ENCODE peak calls at places on chromosomes 2 and 18, in nine cellular contexts. One of them, this sample, is unnamed.

GRCh38 chr2:223041527-223042109 is 10.4 kb upstream of the KCNE4 start:
- DNase-seq in LoVo: peak
- DNase-seq in NCI-H446 treated with DMSO at 0.1 percent for 48 hours: peak
- DNase-seq in EH: peak
- DNase-seq in stimulated activated CD4-positive, alpha-beta T cell treated with anti-CD3 and anti-CD28 coated beads, Interleukin-1b, Interleukin-23, amount 100 ng/mL, for 4 hours: no peak
- DNase-seq in right lobe of liver: no peak
- DNase-seq in CMK: no peak
- DNase-seq in neural progenitor cell: no peak
- DNase-seq in adrenal gland: peak
- DNase-seq in this sample: no peak

GRCh38 chr2:71379086-71379485 is 47.5 kb downstream of the ZNF638 start:
- DNase-seq in NCI-H446 treated with DMSO at 0.1 percent for 48 hours: no peak
- DNase-seq in neural progenitor cell: no peak
- DNase-seq in EH: peak
- DNase-seq in right lobe of liver: no peak
- DNase-seq in LoVo: peak
- DNase-seq in adrenal gland: no peak
- DNase-seq in CMK: no peak
- DNase-seq in stimulated activated CD4-positive, alpha-beta T cell treated with anti-CD3 and anti-CD28 coated beads, Interleukin-1b, Interleukin-23, amount 100 ng/mL, for 4 hours: no peak
- DNase-seq in this sample: no peak

GRCh38 chr2:202373490-202373889 is 2.6 kb upstream of the BMPR2 start:
- DNase-seq in neural progenitor cell: no peak
- DNase-seq in LoVo: no peak
- DNase-seq in NCI-H446 treated with DMSO at 0.1 percent for 48 hours: no peak
- DNase-seq in adrenal gland: peak
- DNase-seq in stimulated activated CD4-positive, alpha-beta T cell treated with anti-CD3 and anti-CD28 coated beads, Interleukin-1b, Interleukin-23, amount 100 ng/mL, for 4 hours: no peak
- DNase-seq in EH: peak
- DNase-seq in CMK: no peak
- DNase-seq in right lobe of liver: no peak
- DNase-seq in this sample: no peak

GRCh38 chr2:230868151-230868946 is 3.6 kb downstream of the ITM2C start:
- DNase-seq in stimulated activated CD4-positive, alpha-beta T cell treated with anti-CD3 and anti-CD28 coated beads, Interleukin-1b, Interleukin-23, amount 100 ng/mL, for 4 hours: no peak
- DNase-seq in right lobe of liver: no peak
- DNase-seq in EH: no peak
- DNase-seq in LoVo: no peak
- DNase-seq in NCI-H446 treated with DMSO at 0.1 percent for 48 hours: no peak
- DNase-seq in neural progenitor cell: peak
- DNase-seq in CMK: no peak
- DNase-seq in adrenal gland: no peak
- DNase-seq in this sample: no peak

GRCh38 chr2:102453497-102453896 is 19.5 kb upstream of the SLC9A4 start:
- DNase-seq in neural progenitor cell: no peak
- DNase-seq in stimulated activated CD4-positive, alpha-beta T cell treated with anti-CD3 and anti-CD28 coated beads, Interleukin-1b, Interleukin-23, amount 100 ng/mL, for 4 hours: no peak
- DNase-seq in EH: no peak
- DNase-seq in NCI-H446 treated with DMSO at 0.1 percent for 48 hours: no peak
- DNase-seq in LoVo: peak
- DNase-seq in adrenal gland: no peak
- DNase-seq in right lobe of liver: no peak
- DNase-seq in CMK: no peak
- DNase-seq in this sample: no peak

GRCh38 chr18:35038029-35038428 is 3.2 kb upstream of the MAPRE2 start:
- DNase-seq in stimulated activated CD4-positive, alpha-beta T cell treated with anti-CD3 and anti-CD28 coated beads, Interleukin-1b, Interleukin-23, amount 100 ng/mL, for 4 hours: no peak
- DNase-seq in CMK: no peak
- DNase-seq in NCI-H446 treated with DMSO at 0.1 percent for 48 hours: no peak
- DNase-seq in adrenal gland: no peak
- DNase-seq in LoVo: no peak
- DNase-seq in right lobe of liver: no peak
- DNase-seq in neural progenitor cell: no peak
- DNase-seq in EH: no peak
- DNase-seq in this sample: no peak

GRCh38 chr18:47926101-47926850 is 4.2 kb downstream of the SMAD2 start:
- DNase-seq in stimulated activated CD4-positive, alpha-beta T cell treated with anti-CD3 and anti-CD28 coated beads, Interleukin-1b, Interleukin-23, amount 100 ng/mL, for 4 hours: no peak
- DNase-seq in adrenal gland: no peak
- DNase-seq in right lobe of liver: no peak
- DNase-seq in LoVo: no peak
- DNase-seq in CMK: no peak
- DNase-seq in neural progenitor cell: peak
- DNase-seq in EH: no peak
- DNase-seq in NCI-H446 treated with DMSO at 0.1 percent for 48 hours: no peak
- DNase-seq in this sample: no peak

GRCh38 chr2:157592983-157593382 is 35.7 kb downstream of the ACVR1C start:
- DNase-seq in adrenal gland: no peak
- DNase-seq in right lobe of liver: no peak
- DNase-seq in CMK: no peak
- DNase-seq in NCI-H446 treated with DMSO at 0.1 percent for 48 hours: peak
- DNase-seq in stimulated activated CD4-positive, alpha-beta T cell treated with anti-CD3 and anti-CD28 coated beads, Interleukin-1b, Interleukin-23, amount 100 ng/mL, for 4 hours: no peak
- DNase-seq in EH: peak
- DNase-seq in LoVo: no peak
- DNase-seq in neural progenitor cell: no peak
- DNase-seq in this sample: no peak

GRCh38 chr18:80109676-80110078 is 615 bp downstream of the ADNP2 start:
- DNase-seq in LoVo: peak
- DNase-seq in neural progenitor cell: peak
- DNase-seq in EH: peak
- DNase-seq in right lobe of liver: peak
- DNase-seq in stimulated activated CD4-positive, alpha-beta T cell treated with anti-CD3 and anti-CD28 coated beads, Interleukin-1b, Interleukin-23, amount 100 ng/mL, for 4 hours: no peak
- DNase-seq in adrenal gland: peak
- DNase-seq in CMK: no peak
- DNase-seq in NCI-H446 treated with DMSO at 0.1 percent for 48 hours: peak
- DNase-seq in this sample: peak

GRCh38 chr2:202510911-202511310 is 123.9 kb upstream of the FAM117B start:
- DNase-seq in NCI-H446 treated with DMSO at 0.1 percent for 48 hours: no peak
- DNase-seq in right lobe of liver: no peak
- DNase-seq in adrenal gland: no peak
- DNase-seq in stimulated activated CD4-positive, alpha-beta T cell treated with anti-CD3 and anti-CD28 coated beads, Interleukin-1b, Interleukin-23, amount 100 ng/mL, for 4 hours: no peak
- DNase-seq in neural progenitor cell: no peak
- DNase-seq in LoVo: no peak
- DNase-seq in CMK: no peak
- DNase-seq in EH: peak
- DNase-seq in this sample: no peak

GRCh38 chr18:31649894-31650719 is 34.3 kb downstream of the B4GALT6 start:
- DNase-seq in stimulated activated CD4-positive, alpha-beta T cell treated with anti-CD3 and anti-CD28 coated beads, Interleukin-1b, Interleukin-23, amount 100 ng/mL, for 4 hours: no peak
- DNase-seq in neural progenitor cell: no peak
- DNase-seq in EH: no peak
- DNase-seq in NCI-H446 treated with DMSO at 0.1 percent for 48 hours: no peak
- DNase-seq in CMK: no peak
- DNase-seq in adrenal gland: no peak
- DNase-seq in LoVo: no peak
- DNase-seq in right lobe of liver: no peak
- DNase-seq in this sample: no peak

GRCh38 chr2:199464614-199465352 is 7.0 kb upstream of the SATB2 start:
- DNase-seq in EH: no peak
- DNase-seq in adrenal gland: no peak
- DNase-seq in stimulated activated CD4-positive, alpha-beta T cell treated with anti-CD3 and anti-CD28 coated beads, Interleukin-1b, Interleukin-23, amount 100 ng/mL, for 4 hours: no peak
- DNase-seq in neural progenitor cell: peak
- DNase-seq in LoVo: no peak
- DNase-seq in right lobe of liver: no peak
- DNase-seq in CMK: no peak
- DNase-seq in NCI-H446 treated with DMSO at 0.1 percent for 48 hours: no peak
- DNase-seq in this sample: no peak

GRCh38 chr2:20525041-20526035 is 78.5 kb downstream of the RHOB start:
- DNase-seq in neural progenitor cell: no peak
- DNase-seq in adrenal gland: no peak
- DNase-seq in right lobe of liver: peak
- DNase-seq in stimulated activated CD4-positive, alpha-beta T cell treated with anti-CD3 and anti-CD28 coated beads, Interleukin-1b, Interleukin-23, amount 100 ng/mL, for 4 hours: no peak
- DNase-seq in CMK: no peak
- DNase-seq in EH: peak
- DNase-seq in NCI-H446 treated with DMSO at 0.1 percent for 48 hours: no peak
- DNase-seq in LoVo: peak
- DNase-seq in this sample: no peak

GRCh38 chr2:26942543-26943295 is 27.7 kb upstream of the MAPRE3 start:
- DNase-seq in neural progenitor cell: peak
- DNase-seq in right lobe of liver: peak
- DNase-seq in CMK: peak
- DNase-seq in adrenal gland: peak
- DNase-seq in LoVo: peak
- DNase-seq in stimulated activated CD4-positive, alpha-beta T cell treated with anti-CD3 and anti-CD28 coated beads, Interleukin-1b, Interleukin-23, amount 100 ng/mL, for 4 hours: peak
- DNase-seq in NCI-H446 treated with DMSO at 0.1 percent for 48 hours: no peak
- DNase-seq in EH: peak
- DNase-seq in this sample: peak

GRCh38 chr2:190270298-190270697 is 49.3 kb downstream of the HIBCH start:
- DNase-seq in adrenal gland: no peak
- DNase-seq in stimulated activated CD4-positive, alpha-beta T cell treated with anti-CD3 and anti-CD28 coated beads, Interleukin-1b, Interleukin-23, amount 100 ng/mL, for 4 hours: no peak
- DNase-seq in right lobe of liver: no peak
- DNase-seq in neural progenitor cell: no peak
- DNase-seq in EH: peak
- DNase-seq in NCI-H446 treated with DMSO at 0.1 percent for 48 hours: no peak
- DNase-seq in LoVo: no peak
- DNase-seq in CMK: no peak
- DNase-seq in this sample: no peak

GRCh38 chr18:245282-245847 is 22.5 kb downstream of the THOC1 start:
- DNase-seq in CMK: no peak
- DNase-seq in LoVo: no peak
- DNase-seq in adrenal gland: no peak
- DNase-seq in EH: no peak
- DNase-seq in stimulated activated CD4-positive, alpha-beta T cell treated with anti-CD3 and anti-CD28 coated beads, Interleukin-1b, Interleukin-23, amount 100 ng/mL, for 4 hours: no peak
- DNase-seq in neural progenitor cell: no peak
- DNase-seq in right lobe of liver: no peak
- DNase-seq in NCI-H446 treated with DMSO at 0.1 percent for 48 hours: no peak
- DNase-seq in this sample: no peak

GRCh38 chr2:218284106-218284811 is 8.0 kb downstream of the TMBIM1 start:
- DNase-seq in neural progenitor cell: no peak
- DNase-seq in EH: peak
- DNase-seq in LoVo: no peak
- DNase-seq in NCI-H446 treated with DMSO at 0.1 percent for 48 hours: no peak
- DNase-seq in adrenal gland: peak
- DNase-seq in CMK: no peak
- DNase-seq in right lobe of liver: peak
- DNase-seq in stimulated activated CD4-positive, alpha-beta T cell treated with anti-CD3 and anti-CD28 coated beads, Interleukin-1b, Interleukin-23, amount 100 ng/mL, for 4 hours: peak
- DNase-seq in this sample: no peak

This sample was measured in DMS79 treated with DMSO at 0.1 percent for 48 hours.